ENCODE peak calls at places on chromosomes 1 and 21, in ten cellular contexts. N is pancreas, G is neural progenitor cell, P is neuronal stem cell, T is NB4, D is fibroblast of the aortic adventitia, H is lower leg skin, M is uterus, Z is Peyer's patch, I is AG04450. V is an unnamed sample.

GRCh38 chr1:153842006-153842471 is 66.8 kb downstream of the SLC27A3 start:
- DNase-seq in N (no peak), G (no peak), P (no peak), T (no peak), D (peak; percentile 26), H (no peak), M (no peak), Z (no peak), I (no peak), V (peak; percentile 47)

GRCh38 chr1:162276493-162276892 is 100.2 kb downstream of the SPATA46 start:
- DNase-seq in N (no peak), G (no peak), P (no peak), T (peak; percentile 49), D (peak; percentile 49), H (no peak), M (no peak), Z (no peak), I (no peak), V (no peak)

GRCh38 chr1:209601809-209602657 is 18.5 kb downstream of the CAMK1G start:
- DNase-seq in N (no peak), G (peak; percentile 47), P (no peak), T (peak; percentile 63), D (peak; percentile 66), H (no peak), M (no peak), Z (no peak), I (no peak), V (no peak)

GRCh38 chr1:85297855-85298629 is 21.6 kb upstream of the BCL10 start:
- DNase-seq in N (no peak), G (no peak), P (no peak), T (peak; percentile 84), D (peak; percentile 97), H (peak; percentile 84), M (no peak), Z (no peak), I (peak; percentile 98), V (peak; percentile 38)

GRCh38 chr1:25688390-25689119 is 72.0 kb downstream of the MAN1C1 start:
- DNase-seq in N (no peak), G (no peak), P (no peak), T (no peak), D (peak; percentile 82), H (no peak), M (no peak), Z (no peak), I (no peak), V (no peak)

GRCh38 chr1:211734359-211734758 is 58.9 kb upstream of the NEK2 start:
- DNase-seq in N (no peak), G (no peak), P (no peak), T (no peak), D (no peak), H (no peak), M (no peak), Z (no peak), I (no peak), V (no peak)

GRCh38 chr1:148309940-148310500 is 157.9 kb upstream of the NBPF11 start:
- DNase-seq in N (no peak), G (no peak), P (no peak), T (no peak), D (no peak), H (no peak), M (no peak), Z (no peak), I (no peak), V (peak; percentile 85)

GRCh38 chr1:167221126-167221803 is 579 bp downstream of the POU2F1 start:
- DNase-seq in N (peak; percentile 81), G (peak; percentile 71), P (peak; percentile 26), T (no peak), D (no peak), H (peak; percentile 88), M (no peak), Z (no peak), I (no peak), V (no peak)

GRCh38 chr21:23950344-23950743 is 1656.9 kb downstream of the MRPL39 start:
- DNase-seq in N (no peak), G (no peak), P (no peak), T (no peak), D (no peak), H (no peak), M (no peak), Z (no peak), I (no peak), V (no peak)

DNA sequence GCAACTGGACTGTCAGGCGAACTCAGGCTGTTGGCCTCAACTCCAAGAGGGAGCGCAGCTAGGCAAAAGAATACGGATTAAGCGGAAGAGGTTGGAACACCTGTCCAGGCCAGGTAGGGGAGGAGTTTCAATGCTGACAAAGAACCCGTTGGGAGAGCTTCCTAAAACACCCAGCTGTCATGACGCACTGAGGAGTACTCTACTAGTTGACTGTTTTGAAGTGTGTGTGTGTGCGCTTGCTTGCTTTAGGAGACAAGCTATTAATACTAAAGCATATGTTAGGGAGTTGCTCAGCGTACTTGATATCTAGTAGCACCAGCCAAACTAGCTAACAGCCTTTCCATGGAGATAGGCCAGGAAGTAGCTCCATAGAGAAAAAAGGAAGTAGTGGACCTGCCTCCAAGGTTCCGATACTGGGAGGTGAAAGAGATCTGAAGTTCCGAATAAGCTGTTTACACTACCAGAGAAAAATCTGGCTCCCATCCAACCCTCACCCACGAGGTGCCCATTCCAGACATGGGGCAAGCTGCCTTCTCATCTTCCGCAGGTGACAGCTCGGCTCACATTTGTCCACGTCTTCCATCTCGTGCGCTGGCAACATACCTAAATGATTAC is 974 bp upstream of the FNBP1L start:
- DNase-seq in N (peak; percentile 65), G (no peak), P (no peak), T (no peak), D (no peak), H (peak; percentile 85), M (no peak), Z (peak; percentile 69), I (no peak), V (peak; percentile 53)
- H3K4me3 ChIP-seq in N (peak overlapping the region; percentile 93), G (peak overlapping the region; percentile 96), P (peak overlapping the region; percentile 92), T (peak overlapping the region; percentile 50), D (no peak overlapping the region), H (no peak overlapping the region), M (peak overlapping the region; percentile 82), Z (peak overlapping the region; percentile 87), I (peak overlapping the region; percentile 21), V (peak overlapping the region; percentile 91)

GRCh38 chr1:6054596-6054995 is 8.9 kb downstream of the KCNAB2 start:
- DNase-seq in N (no peak), G (no peak), P (no peak), T (no peak), D (no peak), H (no peak), M (no peak), Z (no peak), I (no peak), V (no peak)

GRCh38 chr1:6049419-6049818 is 3.7 kb downstream of the KCNAB2 start:
- DNase-seq in N (no peak), G (no peak), P (no peak), T (no peak), D (no peak), H (no peak), M (no peak), Z (no peak), I (no peak), V (no peak)

GRCh38 chr1:6053206-6053546 is 7.5 kb downstream of the KCNAB2 start:
- DNase-seq in N (no peak), G (no peak), P (no peak), T (no peak), D (no peak), H (no peak), M (no peak), Z (no peak), I (no peak), V (no peak)

GRCh38 chr1:6051423-6051822 is 5.7 kb downstream of the KCNAB2 start:
- DNase-seq in N (no peak), G (no peak), P (no peak), T (no peak), D (no peak), H (no peak), M (no peak), Z (no peak), I (no peak), V (peak; percentile 63)

GRCh38 chr1:6052543-6053205 is 7.0 kb downstream of the KCNAB2 start:
- DNase-seq in N (peak; percentile 79), G (peak; percentile 92), P (peak; percentile 89), T (peak; percentile 63), D (peak; percentile 77), H (no peak), M (peak; percentile 37), Z (no peak), I (peak; percentile 36), V (no peak)
- H3K4me3 ChIP-seq in N (no peak overlapping the region), G (no peak overlapping the region), P (no peak overlapping the region), T (no peak overlapping the region), D (no peak overlapping the region), H (no peak overlapping the region), M (no peak overlapping the region), Z (no peak overlapping the region), I (no peak overlapping the region), V (no peak overlapping the region)

DNA sequence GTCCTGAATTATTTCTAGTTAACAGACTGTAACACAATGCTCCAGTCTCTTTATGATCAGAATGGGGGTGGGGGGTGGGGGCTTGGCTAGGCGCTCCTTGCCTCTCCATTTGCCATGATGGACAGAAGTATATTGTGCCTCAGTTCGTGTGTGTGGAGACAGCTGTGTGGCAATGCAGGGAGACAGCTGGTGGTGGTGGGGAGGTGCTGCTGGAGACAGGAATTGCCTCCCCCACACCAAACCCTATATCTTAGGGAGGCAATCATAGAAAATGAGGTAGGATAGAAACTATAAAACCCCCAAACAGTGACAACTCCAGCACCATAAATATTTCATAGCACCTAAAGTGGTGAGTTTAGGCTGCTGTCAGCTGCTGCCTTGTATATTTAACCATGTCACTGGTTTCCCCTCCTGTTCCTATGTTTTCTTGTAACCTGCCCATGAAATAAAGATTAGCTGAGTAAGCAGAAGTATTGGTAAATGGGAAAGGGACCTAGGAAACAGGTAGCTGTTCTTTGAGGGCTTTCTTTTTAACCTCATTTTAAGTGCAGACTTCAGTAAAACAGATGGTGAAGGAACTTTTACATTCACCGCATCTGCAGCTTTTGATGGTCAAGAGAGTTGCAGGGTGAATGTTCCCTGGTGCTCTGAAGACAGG is 3.4 kb downstream of the PLXNA2 start:
- DNase-seq in N (no peak), G (no peak), P (no peak), T (peak; percentile 32), D (no peak), H (peak; percentile 25), M (no peak), Z (no peak), I (no peak), V (no peak)
- H3K4me3 ChIP-seq in N (peak overlapping the region; percentile 98), G (no peak overlapping the region), P (no peak overlapping the region), T (no peak overlapping the region), D (no peak overlapping the region), H (no peak overlapping the region), M (no peak overlapping the region), Z (no peak overlapping the region), I (no peak overlapping the region), V (peak overlapping the region; percentile 90)

DNA sequence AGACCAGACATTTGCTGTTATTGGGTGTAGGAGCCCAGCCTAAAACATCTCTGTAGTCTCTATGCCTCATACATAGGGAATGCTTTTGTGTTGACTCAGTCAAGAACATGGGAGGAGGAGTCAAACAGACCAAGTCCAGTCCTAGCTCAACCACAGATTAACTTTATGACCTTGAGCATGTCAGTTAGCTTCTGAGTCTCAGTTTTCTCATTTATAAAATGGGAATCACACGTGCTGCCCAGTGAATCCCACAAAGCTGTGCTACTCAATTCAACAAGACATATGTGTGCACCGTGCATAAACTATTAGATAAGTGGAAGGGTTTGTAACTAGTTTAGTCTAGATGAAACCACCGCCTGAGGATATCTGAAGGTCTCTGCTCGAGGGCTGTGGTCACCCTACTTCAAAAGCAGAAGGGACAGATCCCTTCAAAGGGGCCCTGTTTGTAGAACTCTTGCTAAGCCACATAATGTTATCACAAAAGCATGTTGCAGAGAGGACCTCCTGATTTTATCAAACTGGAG is 109.5 kb upstream of the NFIA start:
- DNase-seq in N (no peak), G (no peak), P (no peak), T (no peak), D (peak; percentile 84), H (no peak), M (no peak), Z (no peak), I (peak; percentile 32), V (no peak)
- H3K4me3 ChIP-seq in N (no peak overlapping the region), G (no peak overlapping the region), P (no peak overlapping the region), T (no peak overlapping the region), D (no peak overlapping the region), H (no peak overlapping the region), M (no peak overlapping the region), Z (no peak overlapping the region), I (no peak overlapping the region), V (no peak overlapping the region)

V was measured in left lung.